ENCODE peak calls at places on chromosome 12, in nine cellular contexts. M, D, A, L, V, T, F, Y and G are unnamed samples.

GRCh38 chr12:91704446-91704845 is 441.2 kb downstream of the BTG1 start:
- DNase-seq in M (no peak), D (peak; percentile 81), V (no peak), F (no peak), A (no peak), Y (no peak), T (peak; percentile 13), L (no peak), G (no peak)

GRCh38 chr12:70849265-70849960 is 71.1 kb downstream of the PTPRR start:
- DNase-seq in A (no peak), T (peak; percentile 60), F (peak; percentile 46), V (peak; percentile 35), D (peak; percentile 61), M (peak; percentile 15), Y (peak; percentile 5), L (no peak), G (peak; percentile 16)

GRCh38 chr12:11861864-11862600 is 208.7 kb upstream of the BCL2L14 start:
- DNase-seq in L (no peak), Y (no peak), D (no peak), F (no peak), A (peak; percentile 49), M (no peak), T (no peak), V (no peak), G (no peak)

GRCh38 chr12:54026640-54027441 is 1.4 kb upstream of the HOXC6 start:
- DNase-seq in F (no peak), A (no peak), Y (no peak), T (peak; percentile 47), D (no peak), V (no peak), L (no peak), M (no peak), G (no peak)

GRCh38 chr12:53825246-53826081 is 73.7 kb upstream of the CISTR start:
- DNase-seq in M (peak; percentile 61), A (no peak), V (no peak), Y (no peak), D (peak; percentile 98), F (no peak), T (peak; percentile 25), L (no peak), G (peak; percentile 83)

GRCh38 chr12:77001181-77001758 is 64.1 kb downstream of the E2F7 start:
- DNase-seq in D (no peak), A (no peak), T (no peak), V (no peak), M (no peak), F (peak; percentile 6), Y (no peak), L (no peak), G (no peak)

GRCh38 chr12:15364221-15365170 is 42.2 kb downstream of the PTPRO start:
- DNase-seq in V (no peak), F (no peak), A (no peak), L (no peak), T (peak; percentile 20), Y (no peak), D (peak; percentile 74), M (no peak), G (no peak)

GRCh38 chr12:88416786-88417185 is 163.5 kb downstream of the KITLG start:
- DNase-seq in Y (no peak), M (no peak), F (no peak), D (peak; percentile 59), V (no peak), A (no peak), T (peak; percentile 60), L (no peak), G (no peak)

GRCh38 chr12:12024958-12025682 is 45.6 kb upstream of the BCL2L14 start:
- DNase-seq in T (no peak), Y (no peak), V (peak; percentile 89), A (no peak), D (no peak), F (no peak), L (peak; percentile 91), M (no peak), G (no peak)

GRCh38 chr12:73226585-73226984 is 954.4 kb downstream of the TRHDE start:
- DNase-seq in A (no peak), D (peak; percentile 14), L (no peak), F (no peak), T (no peak), Y (no peak), V (no peak), M (no peak), G (no peak)

GRCh38 chr12:62689042-62689839 is 222.6 kb downstream of the MON2 start:
- DNase-seq in A (no peak), L (no peak), Y (no peak), D (peak; percentile 20), M (no peak), T (no peak), V (no peak), F (no peak), G (no peak)

GRCh38 chr12:3333991-3334391 is 157.0 kb upstream of the PRMT8 start:
- DNase-seq in D (no peak), M (no peak), T (no peak), Y (no peak), V (no peak), L (no peak), F (no peak), A (no peak), G (no peak)

GRCh38 chr12:110923692-110924334 is 3.4 kb upstream of the MYL2 start:
- DNase-seq in A (no peak), M (no peak), T (no peak), F (no peak), L (no peak), V (no peak), D (no peak), Y (no peak), G (no peak)

GRCh38 chr12:79690156-79690605 is 583 bp downstream of the PAWR start:
- DNase-seq in Y (peak; percentile 49), T (peak; percentile 66), L (no peak), D (peak; percentile 40), V (peak; percentile 31), M (no peak), F (peak; percentile 55), A (peak; percentile 84), G (no peak)

GRCh38 chr12:46389130-46389616 is 16.6 kb upstream of the SLC38A2 start:
- DNase-seq in D (no peak), L (no peak), Y (no peak), F (no peak), V (no peak), T (peak; percentile 86), A (no peak), M (no peak), G (no peak)

GRCh38 chr12:122949405-122949804 is 16.9 kb downstream of the ABCB9 start:
- DNase-seq in T (no peak), F (no peak), L (no peak), D (no peak), Y (peak; percentile 15), V (no peak), M (no peak), A (no peak), G (no peak)

GRCh38 chr12:122951979-122952892 is 14.0 kb downstream of the ABCB9 start:
- DNase-seq in F (peak; percentile 70), M (peak; percentile 85), T (peak; percentile 83), A (peak; percentile 84), V (peak; percentile 59), L (peak; percentile 83), Y (peak; percentile 36), D (peak; percentile 84), G (peak; percentile 59)

GRCh38 chr12:122949816-122950215 is 16.4 kb downstream of the ABCB9 start:
- DNase-seq in F (no peak), L (no peak), M (no peak), A (no peak), Y (peak; percentile 27), D (no peak), V (no peak), T (no peak), G (no peak)

GRCh38 chr12:122950276-122950675 is 16.0 kb downstream of the ABCB9 start:
- DNase-seq in Y (peak; percentile 23), L (no peak), D (no peak), V (no peak), M (no peak), T (no peak), A (no peak), F (no peak), G (no peak)

GRCh38 chr12:122951406-122951805 is 14.9 kb downstream of the ABCB9 start:
- DNase-seq in F (no peak), M (peak; percentile 58), T (peak; percentile 60), Y (no peak), A (no peak), L (no peak), D (peak; percentile 84), V (no peak), G (peak; percentile 37)
- H3K4me2 ChIP-seq in F (no peak overlapping the region), M (no peak overlapping the region), T (no peak overlapping the region), Y (peak overlapping the region; percentile 13), A (no peak overlapping the region), L (no peak overlapping the region), D (peak overlapping the region; percentile 29), V (no peak overlapping the region), G (peak overlapping the region; percentile 50)

DNA sequence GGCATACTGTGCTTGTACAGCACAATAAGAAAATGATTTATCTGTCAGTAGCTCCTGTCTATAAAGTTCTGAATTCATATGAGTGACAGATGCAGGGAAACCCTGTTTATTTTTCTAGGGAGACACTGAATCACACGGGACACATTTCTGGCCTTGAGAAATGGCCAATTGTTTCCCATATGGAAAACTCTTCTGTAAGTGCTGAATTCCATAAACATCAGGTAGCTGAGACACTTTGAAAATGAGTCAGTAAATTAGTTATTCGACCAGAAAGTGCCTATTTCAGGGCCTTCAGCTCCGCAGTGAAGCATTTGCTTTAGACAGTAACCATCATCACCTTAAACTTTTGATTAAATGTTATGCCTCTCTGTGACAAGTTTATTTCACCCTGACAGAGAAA is 184.4 kb downstream of the TMEM132D start:
- DNase-seq in M (no peak), F (no peak), V (no peak), L (no peak), D (no peak), Y (no peak), A (no peak), T (no peak), G (no peak)
- TF ChIP-seq EZH2phosphoT487 in M (no peak), F (no peak), V (no peak), L (no peak), D (no peak), Y (no peak), A (no peak), T (no peak), G (no peak)

GRCh38 chr12:51972424-51972812 is 20.9 kb downstream of the ACVR1B start:
- DNase-seq in V (no peak), F (no peak), D (no peak), L (no peak), A (no peak), T (no peak), Y (no peak), M (no peak), G (no peak)
- H3K4me2 ChIP-seq in V (peak overlapping the region; percentile 18), F (no peak overlapping the region), D (no peak overlapping the region), L (no peak overlapping the region), A (no peak overlapping the region), T (peak overlapping the region; percentile 85), Y (no peak overlapping the region), M (peak overlapping the region; percentile 44), G (no peak overlapping the region)

DNA sequence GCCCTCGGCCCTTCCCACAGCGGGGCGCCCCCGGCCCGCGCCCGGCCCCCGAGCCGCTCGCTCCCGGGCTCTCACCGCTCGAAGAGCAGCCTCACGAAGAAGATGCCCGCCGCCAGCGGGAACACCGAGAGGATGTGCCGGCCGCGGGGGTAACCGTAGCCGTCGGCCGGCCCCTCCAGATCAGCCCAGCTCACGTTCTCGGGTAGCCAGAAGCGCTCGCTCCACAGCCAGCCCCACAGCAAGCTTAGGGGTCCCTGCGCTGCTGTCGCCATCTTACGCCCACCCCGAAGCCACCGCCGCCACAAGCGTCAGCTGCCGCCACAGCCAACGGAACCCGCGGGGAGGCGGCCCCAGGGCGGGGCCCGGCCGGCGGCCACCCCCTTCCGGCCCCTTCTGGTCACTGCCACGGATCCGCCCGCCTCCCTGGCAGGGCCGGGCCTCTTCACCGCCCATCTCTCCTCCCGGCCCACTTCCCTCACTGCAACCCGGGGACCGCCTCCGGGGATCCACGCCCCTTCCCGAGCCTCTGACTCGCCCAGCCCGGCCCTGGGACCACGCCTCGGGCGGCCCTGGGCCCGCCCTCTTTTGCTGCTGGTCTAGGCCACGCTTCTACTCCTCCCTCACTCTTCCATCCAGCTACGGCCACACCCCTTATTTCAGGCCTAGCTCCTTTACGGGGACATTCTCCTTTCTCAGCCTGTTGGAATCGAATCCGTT is at the start of gene CERS5:
- DNase-seq in A (peak; percentile 99), D (peak; percentile 99), T (peak; percentile 99), M (peak; percentile 100), Y (peak; percentile 99), F (peak; percentile 99), V (peak; percentile 98), L (peak; percentile 96), G (peak; percentile 96)
- TF ChIP-seq EZH2phosphoT487 in A (no peak), D (no peak), T (no peak), M (no peak), Y (no peak), F (no peak), V (no peak), L (no peak), G (no peak)